ENCODE peak calls at places on chromosomes 7 and 10, in eight cellular contexts. Q, K, Y, Z, W, V, D and E are unnamed samples.

GRCh38 chr10:85319150-85319549 is 990.8 kb downstream of the CCSER2 start:
- DNase-seq in W (no peak), Z (no peak), V (no peak), Y (no peak), K (no peak), Q (no peak), D (no peak), E (no peak)

GRCh38 chr7:102426268-102427031 is 6.9 kb upstream of the ORAI2 start:
- DNase-seq in Q (no peak), Y (peak; percentile 49), Z (no peak), K (peak; percentile 63), D (peak; percentile 67), W (no peak), V (peak; percentile 82), E (peak; percentile 6)

GRCh38 chr7:142298009-142298408 is 40.2 kb upstream of the PRSS58 start:
- DNase-seq in W (no peak), Z (no peak), D (no peak), K (no peak), Y (no peak), V (peak; percentile 41), Q (no peak), E (no peak)

GRCh38 chr7:141630621-141631020 is 71.3 kb downstream of the DENND11 start:
- DNase-seq in Z (no peak), K (no peak), V (no peak), D (no peak), Y (no peak), W (no peak), Q (no peak), E (no peak)

GRCh38 chr7:101241015-101241363 is 3.4 kb upstream of the CLDN15 start:
- DNase-seq in D (no peak), K (no peak), V (no peak), Z (no peak), Y (no peak), W (no peak), Q (no peak), E (no peak)

GRCh38 chr10:22765660-22766547 is 51.5 kb upstream of the PIP4K2A start:
- DNase-seq in D (no peak), Q (no peak), K (no peak), Z (no peak), V (peak; percentile 21), Y (no peak), W (no peak), E (no peak)

GRCh38 chr10:123294109-123294508 is 139.9 kb downstream of the BUB3 start:
- DNase-seq in D (no peak), Q (no peak), Z (no peak), W (no peak), V (no peak), Y (no peak), K (no peak), E (no peak)

GRCh38 chr7:112495820-112496462 is 15.2 kb downstream of the LSMEM1 start:
- DNase-seq in Z (peak; percentile 30), K (peak; percentile 14), W (peak; percentile 71), D (peak; percentile 19), Y (peak; percentile 19), Q (no peak), V (peak; percentile 36), E (no peak)

GRCh38 chr10:122875843-122876492 is 3.4 kb downstream of the FAM24B start:
- DNase-seq in K (no peak), Z (no peak), Q (no peak), D (no peak), W (no peak), Y (no peak), V (no peak), E (no peak)

GRCh38 chr7:151769189-151769821 is 107.6 kb downstream of the PRKAG2 start:
- DNase-seq in D (no peak), Q (no peak), K (no peak), W (no peak), Y (no peak), V (no peak), Z (no peak), E (no peak)

GRCh38 chr7:154996101-154996500 is 6.8 kb downstream of the PAXIP1 start:
- DNase-seq in V (no peak), Z (no peak), W (no peak), Q (no peak), K (no peak), Y (no peak), D (no peak), E (no peak)

GRCh38 chr10:26372513-26373354 is 65.4 kb upstream of the APBB1IP start:
- DNase-seq in Z (no peak), Q (no peak), V (no peak), Y (no peak), K (no peak), D (no peak), W (no peak), E (no peak)